ENCODE peak calls at places on chromosomes 5 and 9, in four cellular contexts. One of them, this sample, is unnamed.

GRCh38 chr5:66324357-66324756 is 180.3 kb downstream of the SREK1 start:
- DNase-seq in H1: no peak
- DNase-seq in K562: no peak
- DNase-seq in GM12878: no peak
- DNase-seq in this sample: no peak

GRCh38 chr9:85688361-85688760 is 53.4 kb downstream of the AGTPBP1 start:
- DNase-seq in H1: no peak
- DNase-seq in K562: no peak
- DNase-seq in GM12878: no peak
- DNase-seq in this sample: no peak

GRCh38 chr9:87606921-87607521 is 109.4 kb downstream of the DAPK1 start:
- DNase-seq in H1: no peak
- DNase-seq in GM12878: no peak
- DNase-seq in K562: no peak
- DNase-seq in this sample: no peak

GRCh38 chr5:112918679-112919078 is 3.3 kb downstream of the REEP5 start:
- DNase-seq in H1: no peak
- DNase-seq in GM12878: no peak
- DNase-seq in K562: no peak
- DNase-seq in this sample: no peak

GRCh38 chr9:69155341-69156030 is 18.6 kb upstream of the TJP2 start:
- DNase-seq in GM12878: no peak
- DNase-seq in K562: no peak
- DNase-seq in H1: no peak
- DNase-seq in this sample: no peak

GRCh38 chr5:113067635-113068344 is 91.2 kb downstream of the DCP2 start:
- DNase-seq in H1: no peak
- DNase-seq in K562: no peak
- DNase-seq in GM12878: no peak
- DNase-seq in this sample: no peak

GRCh38 chr5:1162729-1163128 is 38.7 kb upstream of the SLC6A19 start:
- DNase-seq in K562: no peak
- DNase-seq in GM12878: no peak
- DNase-seq in H1: no peak
- DNase-seq in this sample: no peak

GRCh38 chr9:108270041-108270440 is 585.7 kb downstream of the ACTL7B start:
- DNase-seq in K562: no peak
- DNase-seq in GM12878: no peak
- DNase-seq in H1: no peak
- DNase-seq in this sample: no peak

GRCh38 chr9:134366223-134367031 is 40.2 kb downstream of the RXRA start:
- DNase-seq in K562: no peak
- DNase-seq in H1: no peak
- DNase-seq in GM12878: no peak
- DNase-seq in this sample: no peak

GRCh38 chr5:108655750-108656450 is 91.8 kb upstream of the FER start:
- DNase-seq in K562: no peak
- DNase-seq in H1: no peak
- DNase-seq in GM12878: no peak
- DNase-seq in this sample: no peak

GRCh38 chr5:141431286-141431685 is 979 bp downstream of the PCDHGA12 start:
- DNase-seq in K562: no peak
- DNase-seq in GM12878: no peak
- DNase-seq in H1: no peak
- DNase-seq in this sample: no peak

GRCh38 chr5:122419195-122419894 is 107.3 kb downstream of the SNCAIP start:
- DNase-seq in GM12878: no peak
- DNase-seq in K562: no peak
- DNase-seq in H1: no peak
- DNase-seq in this sample: no peak

GRCh38 chr9:77876091-77876490 is 155.5 kb downstream of the GNAQ start:
- DNase-seq in H1: no peak
- DNase-seq in GM12878: no peak
- DNase-seq in K562: no peak
- DNase-seq in this sample: no peak

GRCh38 chr9:136244116-136244775 is 1.4 kb downstream of the QSOX2 start:
- DNase-seq in K562: peak; percentile 35
- DNase-seq in GM12878: peak; percentile 76
- DNase-seq in H1: no peak
- DNase-seq in this sample: peak; percentile 84
- TF ChIP-seq BRCA1 in K562: no peak
- TF ChIP-seq BRCA1 in GM12878: no peak
- TF ChIP-seq BRCA1 in H1: no peak
- TF ChIP-seq BRCA1 in this sample: no peak

GRCh38 chr9:129070670-129071525 is 10.0 kb upstream of the DOLPP1 start:
- DNase-seq in K562: peak; percentile 28
- DNase-seq in H1: peak; percentile 50
- DNase-seq in GM12878: no peak
- DNase-seq in this sample: no peak
- TF ChIP-seq BRCA1 in K562: no peak
- TF ChIP-seq BRCA1 in H1: no peak
- TF ChIP-seq BRCA1 in GM12878: no peak
- TF ChIP-seq BRCA1 in this sample: no peak

GRCh38 chr5:135135530-135136201 is 101.6 kb upstream of the PITX1 start:
- DNase-seq in H1: no peak
- DNase-seq in K562: peak; percentile 74
- DNase-seq in GM12878: no peak
- DNase-seq in this sample: no peak
- TF ChIP-seq BRCA1 in H1: no peak
- TF ChIP-seq BRCA1 in K562: no peak
- TF ChIP-seq BRCA1 in GM12878: no peak
- TF ChIP-seq BRCA1 in this sample: no peak

GRCh38 chr9:93891549-93892310 is 63.4 kb downstream of the BARX1 start:
- DNase-seq in GM12878: no peak
- DNase-seq in H1: no peak
- DNase-seq in K562: no peak
- DNase-seq in this sample: no peak
- TF ChIP-seq BRCA1 in GM12878: no peak
- TF ChIP-seq BRCA1 in H1: no peak
- TF ChIP-seq BRCA1 in K562: no peak
- TF ChIP-seq BRCA1 in this sample: no peak

DNA sequence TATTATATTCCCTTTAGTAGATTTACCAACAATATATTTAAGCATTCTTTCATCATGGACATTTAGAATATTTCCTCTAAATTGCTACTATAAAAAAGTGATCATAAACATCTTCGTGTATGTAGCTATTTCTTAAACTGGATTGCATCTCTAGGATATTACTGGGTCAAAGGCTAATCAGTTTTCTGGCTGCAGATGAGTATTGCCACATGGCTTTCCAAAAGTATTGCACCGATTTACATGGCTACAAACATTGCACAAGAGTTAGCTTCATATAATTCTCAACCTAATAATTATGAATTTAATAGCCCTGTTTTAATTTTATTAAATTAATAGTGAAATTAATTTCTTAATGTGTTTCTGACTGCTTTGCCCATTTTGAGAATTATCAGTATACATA is 183.4 kb downstream of the DMRT2 start:
- DNase-seq in K562: no peak
- DNase-seq in H1: no peak
- DNase-seq in GM12878: no peak
- DNase-seq in this sample: no peak
- TF ChIP-seq BRCA1 in K562: no peak
- TF ChIP-seq BRCA1 in H1: no peak
- TF ChIP-seq BRCA1 in GM12878: no peak
- TF ChIP-seq BRCA1 in this sample: no peak

DNA sequence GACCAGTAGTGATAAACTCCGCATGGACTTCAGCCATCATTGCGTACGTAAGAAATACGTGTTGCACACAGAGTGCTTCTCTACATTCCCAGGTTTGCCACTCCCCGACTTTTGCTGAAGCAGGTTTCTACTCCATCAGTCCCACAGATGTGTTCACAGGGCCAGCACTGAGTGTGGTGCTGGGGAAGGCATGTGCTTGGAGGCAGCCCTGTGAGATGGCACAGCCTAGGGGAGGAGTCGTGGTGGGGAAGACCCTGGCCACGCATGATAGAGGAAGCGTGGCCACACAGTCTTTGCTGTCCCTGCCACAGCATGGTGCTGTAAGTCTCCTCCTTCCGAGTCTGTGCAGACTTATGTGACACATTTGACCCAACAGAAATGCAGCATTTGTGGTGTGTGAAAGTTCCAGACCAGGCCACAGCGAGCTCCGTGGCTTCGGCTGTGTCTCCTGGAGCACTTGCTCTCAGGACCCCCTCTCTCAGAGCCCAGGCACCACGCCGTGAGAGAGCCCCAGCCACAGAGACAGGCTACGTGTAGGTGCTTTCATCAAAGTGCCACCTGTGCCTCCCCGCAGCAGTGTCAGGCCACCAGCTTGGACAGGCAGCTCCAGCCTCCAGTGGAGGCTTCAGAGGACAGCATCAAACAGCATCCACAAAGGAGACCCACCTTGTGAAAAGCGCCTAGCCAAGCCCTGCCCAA is 197.8 kb downstream of the AUH start:
- DNase-seq in K562: no peak
- DNase-seq in GM12878: no peak
- DNase-seq in H1: no peak
- DNase-seq in this sample: no peak
- TF ChIP-seq BRCA1 in K562: no peak
- TF ChIP-seq BRCA1 in GM12878: no peak
- TF ChIP-seq BRCA1 in H1: no peak
- TF ChIP-seq BRCA1 in this sample: no peak

GRCh38 chr9:123453904-123454321 is 97.9 kb downstream of the CRB2 start:
- DNase-seq in H1: no peak
- DNase-seq in GM12878: no peak
- DNase-seq in K562: no peak
- DNase-seq in this sample: peak; percentile 25
- TF ChIP-seq BRCA1 in H1: no peak
- TF ChIP-seq BRCA1 in GM12878: no peak
- TF ChIP-seq BRCA1 in K562: no peak
- TF ChIP-seq BRCA1 in this sample: no peak

DNA sequence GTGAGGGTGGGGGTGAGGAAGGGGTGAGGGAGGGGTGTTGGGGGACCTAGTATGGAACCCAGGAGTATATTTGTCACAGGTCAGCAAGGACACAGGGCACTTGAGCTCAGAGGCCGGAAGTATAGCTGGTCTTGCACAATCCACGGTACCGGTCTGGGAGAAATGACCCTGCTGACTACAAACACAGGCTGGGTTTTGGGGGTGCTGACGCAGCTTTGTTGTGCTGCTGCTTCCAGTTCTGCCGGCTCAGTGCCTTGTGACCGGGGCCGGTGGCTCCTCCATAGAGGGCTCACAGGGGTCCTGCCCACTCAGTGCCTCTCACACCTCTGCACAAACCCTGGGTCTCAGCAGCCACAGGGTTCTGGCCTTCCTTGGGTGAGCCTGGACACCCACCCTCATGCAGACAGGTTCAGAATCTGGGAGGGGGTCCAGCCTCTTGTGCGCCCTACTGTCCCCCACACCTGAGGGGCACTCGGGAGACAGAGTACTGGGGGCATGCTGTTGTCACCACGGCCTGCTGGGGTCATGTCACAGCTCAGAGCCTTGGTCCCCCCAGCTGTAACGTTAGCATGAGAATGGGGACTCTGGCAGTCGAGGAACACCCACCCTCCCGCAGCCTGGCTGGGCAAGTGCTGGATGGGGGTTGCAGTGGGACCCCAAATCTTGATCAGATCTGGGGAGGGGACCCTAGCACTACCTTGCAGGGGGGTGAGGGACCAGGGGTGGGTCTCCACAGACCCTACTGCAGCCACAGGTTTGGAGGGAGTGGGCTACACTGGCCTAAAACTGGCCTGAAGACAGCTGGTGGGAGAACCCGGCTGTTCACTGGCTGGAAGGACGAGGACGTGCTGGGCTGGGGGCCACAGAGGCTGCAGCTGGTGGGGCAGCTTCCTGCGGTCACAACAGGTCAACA is 17.7 kb downstream of the NINJ1 start:
- DNase-seq in GM12878: no peak
- DNase-seq in K562: peak; percentile 54
- DNase-seq in H1: no peak
- DNase-seq in this sample: peak; percentile 84
- TF ChIP-seq BRCA1 in GM12878: no peak
- TF ChIP-seq BRCA1 in K562: no peak
- TF ChIP-seq BRCA1 in H1: no peak
- TF ChIP-seq BRCA1 in this sample: no peak

GRCh38 chr5:178624626-178625546 is 2.0 kb downstream of the CLK4 start:
- DNase-seq in K562: peak; percentile 27
- DNase-seq in H1: no peak
- DNase-seq in GM12878: no peak
- DNase-seq in this sample: no peak
- TF ChIP-seq BRCA1 in K562: no peak
- TF ChIP-seq BRCA1 in H1: no peak
- TF ChIP-seq BRCA1 in GM12878: no peak
- TF ChIP-seq BRCA1 in this sample: no peak

GRCh38 chr9:5361326-5362005 is 21.8 kb upstream of the RLN1 start:
- DNase-seq in K562: no peak
- DNase-seq in H1: no peak
- DNase-seq in GM12878: no peak
- DNase-seq in this sample: no peak
- TF ChIP-seq BRCA1 in K562: no peak
- TF ChIP-seq BRCA1 in H1: no peak
- TF ChIP-seq BRCA1 in GM12878: no peak
- TF ChIP-seq BRCA1 in this sample: no peak